ENCODE peak calls at places on chromosomes 11 and 22, in nine cellular contexts. One of them, this sample, is unnamed.

GRCh38 chr22:41976070-41976901 is 7.0 kb downstream of the SEPTIN3 start:
- DNase-seq in ecto neural progenitor cell: peak; percentile 71
- DNase-seq in CD4-positive, alpha-beta T cell: no peak
- DNase-seq in EL: no peak
- DNase-seq in HTR-8/SVneo: peak; percentile 22
- DNase-seq in stimulated activated CD4-positive, alpha-beta T cell treated with anti-CD3 and anti-CD28 coated beads, Interleukin-2, amount 100 ng/mL, for 24 hours: peak; percentile 63
- DNase-seq in astrocyte of the cerebellum: no peak
- DNase-seq in HCT116: no peak
- DNase-seq in GM12865: peak; percentile 38
- DNase-seq in this sample: peak; percentile 45

GRCh38 chr22:17368727-17369552 is at the start of gene CECR2:
- DNase-seq in ecto neural progenitor cell: peak; percentile 91
- DNase-seq in CD4-positive, alpha-beta T cell: no peak
- DNase-seq in EL: no peak
- DNase-seq in HTR-8/SVneo: peak; percentile 54
- DNase-seq in stimulated activated CD4-positive, alpha-beta T cell treated with anti-CD3 and anti-CD28 coated beads, Interleukin-2, amount 100 ng/mL, for 24 hours: peak; percentile 9
- DNase-seq in astrocyte of the cerebellum: no peak
- DNase-seq in HCT116: peak; percentile 34
- DNase-seq in GM12865: no peak
- DNase-seq in this sample: peak; percentile 42

GRCh38 chr22:31933816-31934482 is 10.4 kb upstream of the YWHAH start:
- DNase-seq in ecto neural progenitor cell: no peak
- DNase-seq in CD4-positive, alpha-beta T cell: no peak
- DNase-seq in EL: no peak
- DNase-seq in HTR-8/SVneo: no peak
- DNase-seq in stimulated activated CD4-positive, alpha-beta T cell treated with anti-CD3 and anti-CD28 coated beads, Interleukin-2, amount 100 ng/mL, for 24 hours: no peak
- DNase-seq in astrocyte of the cerebellum: no peak
- DNase-seq in HCT116: no peak
- DNase-seq in GM12865: no peak
- DNase-seq in this sample: no peak

GRCh38 chr11:65637794-65638317 is at the start of gene SIPA1:
- DNase-seq in ecto neural progenitor cell: peak; percentile 91
- DNase-seq in CD4-positive, alpha-beta T cell: peak; percentile 61
- DNase-seq in EL: peak; percentile 96
- DNase-seq in HTR-8/SVneo: peak; percentile 95
- DNase-seq in stimulated activated CD4-positive, alpha-beta T cell treated with anti-CD3 and anti-CD28 coated beads, Interleukin-2, amount 100 ng/mL, for 24 hours: peak; percentile 84
- DNase-seq in astrocyte of the cerebellum: peak; percentile 89
- DNase-seq in HCT116: peak; percentile 73
- DNase-seq in GM12865: peak; percentile 82
- DNase-seq in this sample: peak; percentile 71

GRCh38 chr11:40027737-40028136 is 1431.7 kb downstream of the LRRC4C start:
- DNase-seq in ecto neural progenitor cell: no peak
- DNase-seq in CD4-positive, alpha-beta T cell: no peak
- DNase-seq in EL: no peak
- DNase-seq in HTR-8/SVneo: no peak
- DNase-seq in stimulated activated CD4-positive, alpha-beta T cell treated with anti-CD3 and anti-CD28 coated beads, Interleukin-2, amount 100 ng/mL, for 24 hours: no peak
- DNase-seq in astrocyte of the cerebellum: no peak
- DNase-seq in HCT116: no peak
- DNase-seq in GM12865: peak; percentile 31
- DNase-seq in this sample: peak; percentile 40

GRCh38 chr22:21626735-21627469 is 2.9 kb downstream of the YDJC start:
- DNase-seq in ecto neural progenitor cell: no peak
- DNase-seq in CD4-positive, alpha-beta T cell: no peak
- DNase-seq in EL: no peak
- DNase-seq in HTR-8/SVneo: no peak
- DNase-seq in stimulated activated CD4-positive, alpha-beta T cell treated with anti-CD3 and anti-CD28 coated beads, Interleukin-2, amount 100 ng/mL, for 24 hours: no peak
- DNase-seq in astrocyte of the cerebellum: no peak
- DNase-seq in HCT116: no peak
- DNase-seq in GM12865: no peak
- DNase-seq in this sample: no peak

GRCh38 chr11:114169321-114169749 is 109.8 kb downstream of the ZBTB16 start:
- DNase-seq in ecto neural progenitor cell: no peak
- DNase-seq in CD4-positive, alpha-beta T cell: no peak
- DNase-seq in EL: peak; percentile 38
- DNase-seq in HTR-8/SVneo: no peak
- DNase-seq in stimulated activated CD4-positive, alpha-beta T cell treated with anti-CD3 and anti-CD28 coated beads, Interleukin-2, amount 100 ng/mL, for 24 hours: no peak
- DNase-seq in astrocyte of the cerebellum: no peak
- DNase-seq in HCT116: no peak
- DNase-seq in GM12865: no peak
- DNase-seq in this sample: no peak

GRCh38 chr11:124470516-124471231 is 25.2 kb upstream of the OR8B8 start:
- DNase-seq in ecto neural progenitor cell: no peak
- DNase-seq in CD4-positive, alpha-beta T cell: no peak
- DNase-seq in EL: no peak
- DNase-seq in HTR-8/SVneo: no peak
- DNase-seq in stimulated activated CD4-positive, alpha-beta T cell treated with anti-CD3 and anti-CD28 coated beads, Interleukin-2, amount 100 ng/mL, for 24 hours: no peak
- DNase-seq in astrocyte of the cerebellum: no peak
- DNase-seq in HCT116: no peak
- DNase-seq in GM12865: no peak
- DNase-seq in this sample: no peak

GRCh38 chr11:8384199-8384821 is 120.6 kb upstream of the LMO1 start:
- DNase-seq in ecto neural progenitor cell: peak; percentile 56
- DNase-seq in CD4-positive, alpha-beta T cell: no peak
- DNase-seq in EL: peak; percentile 69
- DNase-seq in HTR-8/SVneo: no peak
- DNase-seq in stimulated activated CD4-positive, alpha-beta T cell treated with anti-CD3 and anti-CD28 coated beads, Interleukin-2, amount 100 ng/mL, for 24 hours: no peak
- DNase-seq in astrocyte of the cerebellum: no peak
- DNase-seq in HCT116: no peak
- DNase-seq in GM12865: peak; percentile 13
- DNase-seq in this sample: peak; percentile 87

GRCh38 chr11:74434528-74434927 is 32.8 kb downstream of the KCNE3 start:
- DNase-seq in ecto neural progenitor cell: no peak
- DNase-seq in CD4-positive, alpha-beta T cell: no peak
- DNase-seq in EL: no peak
- DNase-seq in HTR-8/SVneo: no peak
- DNase-seq in stimulated activated CD4-positive, alpha-beta T cell treated with anti-CD3 and anti-CD28 coated beads, Interleukin-2, amount 100 ng/mL, for 24 hours: no peak
- DNase-seq in astrocyte of the cerebellum: no peak
- DNase-seq in HCT116: no peak
- DNase-seq in GM12865: no peak
- DNase-seq in this sample: no peak

GRCh38 chr11:96054870-96055705 is 131.2 kb upstream of the MTMR2 start:
- DNase-seq in ecto neural progenitor cell: no peak
- DNase-seq in CD4-positive, alpha-beta T cell: no peak
- DNase-seq in EL: peak; percentile 60
- DNase-seq in HTR-8/SVneo: peak; percentile 44
- DNase-seq in stimulated activated CD4-positive, alpha-beta T cell treated with anti-CD3 and anti-CD28 coated beads, Interleukin-2, amount 100 ng/mL, for 24 hours: no peak
- DNase-seq in astrocyte of the cerebellum: no peak
- DNase-seq in HCT116: peak; percentile 27
- DNase-seq in GM12865: peak; percentile 27
- DNase-seq in this sample: peak; percentile 23

GRCh38 chr11:12625438-12626071 is 48.7 kb upstream of the TEAD1 start:
- DNase-seq in ecto neural progenitor cell: no peak
- DNase-seq in CD4-positive, alpha-beta T cell: no peak
- DNase-seq in EL: peak; percentile 93
- DNase-seq in HTR-8/SVneo: no peak
- DNase-seq in stimulated activated CD4-positive, alpha-beta T cell treated with anti-CD3 and anti-CD28 coated beads, Interleukin-2, amount 100 ng/mL, for 24 hours: no peak
- DNase-seq in astrocyte of the cerebellum: peak; percentile 59
- DNase-seq in HCT116: no peak
- DNase-seq in GM12865: no peak
- DNase-seq in this sample: no peak

GRCh38 chr11:124415356-124415923 is 9.2 kb downstream of the OR8B4 start:
- DNase-seq in ecto neural progenitor cell: no peak
- DNase-seq in CD4-positive, alpha-beta T cell: no peak
- DNase-seq in EL: peak; percentile 31
- DNase-seq in HTR-8/SVneo: peak; percentile 2
- DNase-seq in stimulated activated CD4-positive, alpha-beta T cell treated with anti-CD3 and anti-CD28 coated beads, Interleukin-2, amount 100 ng/mL, for 24 hours: no peak
- DNase-seq in astrocyte of the cerebellum: peak; percentile 48
- DNase-seq in HCT116: peak; percentile 46
- DNase-seq in GM12865: peak; percentile 67
- DNase-seq in this sample: peak; percentile 55

GRCh38 chr11:23284626-23285025 is 424.4 kb upstream of the CCDC179 start:
- DNase-seq in ecto neural progenitor cell: no peak
- DNase-seq in CD4-positive, alpha-beta T cell: no peak
- DNase-seq in EL: peak; percentile 47
- DNase-seq in HTR-8/SVneo: no peak
- DNase-seq in stimulated activated CD4-positive, alpha-beta T cell treated with anti-CD3 and anti-CD28 coated beads, Interleukin-2, amount 100 ng/mL, for 24 hours: no peak
- DNase-seq in astrocyte of the cerebellum: no peak
- DNase-seq in HCT116: no peak
- DNase-seq in GM12865: no peak
- DNase-seq in this sample: no peak

GRCh38 chr11:68373810-68374501 is 61.6 kb downstream of the LRP5 start:
- DNase-seq in ecto neural progenitor cell: peak; percentile 64
- DNase-seq in CD4-positive, alpha-beta T cell: no peak
- DNase-seq in EL: no peak
- DNase-seq in HTR-8/SVneo: no peak
- DNase-seq in stimulated activated CD4-positive, alpha-beta T cell treated with anti-CD3 and anti-CD28 coated beads, Interleukin-2, amount 100 ng/mL, for 24 hours: no peak
- DNase-seq in astrocyte of the cerebellum: no peak
- DNase-seq in HCT116: no peak
- DNase-seq in GM12865: no peak
- DNase-seq in this sample: no peak

GRCh38 chr11:2585566-2586090 is 114.2 kb downstream of the KCNQ1OT1 start:
- DNase-seq in ecto neural progenitor cell: no peak
- DNase-seq in CD4-positive, alpha-beta T cell: no peak
- DNase-seq in EL: no peak
- DNase-seq in HTR-8/SVneo: no peak
- DNase-seq in stimulated activated CD4-positive, alpha-beta T cell treated with anti-CD3 and anti-CD28 coated beads, Interleukin-2, amount 100 ng/mL, for 24 hours: no peak
- DNase-seq in astrocyte of the cerebellum: no peak
- DNase-seq in HCT116: no peak
- DNase-seq in GM12865: no peak
- DNase-seq in this sample: no peak

GRCh38 chr22:40611606-40612005 is 24.9 kb downstream of the MRTFA start:
- DNase-seq in ecto neural progenitor cell: no peak
- DNase-seq in CD4-positive, alpha-beta T cell: no peak
- DNase-seq in EL: no peak
- DNase-seq in HTR-8/SVneo: no peak
- DNase-seq in stimulated activated CD4-positive, alpha-beta T cell treated with anti-CD3 and anti-CD28 coated beads, Interleukin-2, amount 100 ng/mL, for 24 hours: no peak
- DNase-seq in astrocyte of the cerebellum: no peak
- DNase-seq in HCT116: no peak
- DNase-seq in GM12865: no peak
- DNase-seq in this sample: no peak

GRCh38 chr11:67349036-67349435 is 4.3 kb downstream of the POLD4 start:
- DNase-seq in ecto neural progenitor cell: no peak
- DNase-seq in CD4-positive, alpha-beta T cell: no peak
- DNase-seq in EL: no peak
- DNase-seq in HTR-8/SVneo: no peak
- DNase-seq in stimulated activated CD4-positive, alpha-beta T cell treated with anti-CD3 and anti-CD28 coated beads, Interleukin-2, amount 100 ng/mL, for 24 hours: no peak
- DNase-seq in astrocyte of the cerebellum: no peak
- DNase-seq in HCT116: no peak
- DNase-seq in GM12865: no peak
- DNase-seq in this sample: no peak

GRCh38 chr22:17948101-17948500 is 76.3 kb downstream of the MICAL3 start:
- DNase-seq in ecto neural progenitor cell: no peak
- DNase-seq in CD4-positive, alpha-beta T cell: no peak
- DNase-seq in EL: no peak
- DNase-seq in HTR-8/SVneo: no peak
- DNase-seq in stimulated activated CD4-positive, alpha-beta T cell treated with anti-CD3 and anti-CD28 coated beads, Interleukin-2, amount 100 ng/mL, for 24 hours: no peak
- DNase-seq in astrocyte of the cerebellum: no peak
- DNase-seq in HCT116: no peak
- DNase-seq in GM12865: no peak
- DNase-seq in this sample: no peak

GRCh38 chr11:132409591-132410375 is 1039.4 kb downstream of the NTM start:
- DNase-seq in ecto neural progenitor cell: no peak
- DNase-seq in CD4-positive, alpha-beta T cell: no peak
- DNase-seq in EL: no peak
- DNase-seq in HTR-8/SVneo: no peak
- DNase-seq in stimulated activated CD4-positive, alpha-beta T cell treated with anti-CD3 and anti-CD28 coated beads, Interleukin-2, amount 100 ng/mL, for 24 hours: no peak
- DNase-seq in astrocyte of the cerebellum: no peak
- DNase-seq in HCT116: no peak
- DNase-seq in GM12865: no peak
- DNase-seq in this sample: no peak

This sample was measured in MM.1S.